ENCODE peak calls at places on chromosomes 11 and 22, in six cellular contexts. F is transverse colon; O is fibroblast of pulmonary artery; E is NCI-H510A treated with DMSO at 0.1 percent for 48 hours; X is A549; M is stimulated activated naive CD8-positive, alpha-beta T cell treated with anti-CD3 and anti-CD28 coated beads, Interleukin-15, Interleukin-2, amounts not matched to agents 100 U/mL and 50 U/mL, for 24 hours. A is an unnamed sample.

GRCh38 chr22:38032681-38033521 is 24.3 kb upstream of the PICK1 start:
- DNase-seq in E (no peak), O (peak; percentile 79), F (no peak), M (no peak), X (no peak), A (no peak)

GRCh38 chr11:119729581-119730346 is 764 bp upstream of the NECTIN1 start:
- DNase-seq in O (peak; percentile 73), E (no peak), X (peak; percentile 48), F (peak; percentile 77), M (peak; percentile 13), A (no peak)

GRCh38 chr22:49678137-49678841 is 149.4 kb downstream of the BRD1 start:
- DNase-seq in O (no peak), X (no peak), F (no peak), E (no peak), M (no peak), A (peak; percentile 35)

GRCh38 chr22:40415531-40416266 is 45.3 kb downstream of the SGSM3 start:
- DNase-seq in E (peak; percentile 33), X (no peak), F (peak; percentile 29), M (no peak), O (peak; percentile 29), A (no peak)

GRCh38 chr11:83472831-83473230 is 186.7 kb upstream of the CCDC90B start:
- DNase-seq in M (no peak), F (no peak), E (no peak), O (no peak), X (no peak), A (no peak)

GRCh38 chr11:15757299-15757698 is 599.0 kb downstream of the SOX6 start:
- DNase-seq in X (no peak), F (no peak), E (no peak), M (no peak), O (no peak), A (no peak)

GRCh38 chr22:38652858-38653257 is 3.3 kb downstream of the FAM227A start:
- DNase-seq in E (peak; percentile 11), M (no peak), O (no peak), F (peak; percentile 31), X (no peak), A (no peak)

GRCh38 chr11:1060885-1061616 is 13.6 kb upstream of the MUC2 start:
- DNase-seq in X (peak; percentile 83), F (peak; percentile 92), M (no peak), E (no peak), O (peak; percentile 71), A (no peak)

GRCh38 chr11:69369945-69370344 is 76.0 kb downstream of the MYEOV start:
- DNase-seq in E (no peak), F (no peak), O (no peak), X (no peak), M (no peak), A (no peak)

GRCh38 chr11:119206512-119207299 is 567 bp downstream of the CBL start:
- DNase-seq in M (peak; percentile 75), O (no peak), X (no peak), E (peak; percentile 23), F (peak; percentile 55), A (peak; percentile 30)

GRCh38 chr11:122789916-122790315 is 48.4 kb upstream of the CRTAM start:
- DNase-seq in E (no peak), F (no peak), O (no peak), X (no peak), M (no peak), A (no peak)

GRCh38 chr11:19697721-19698121 is 14.9 kb upstream of the NAV2 start:
- DNase-seq in M (no peak), X (no peak), F (no peak), O (no peak), E (no peak), A (no peak)

GRCh38 chr22:40263191-40263590 is 83.1 kb upstream of the ADSL start:
- DNase-seq in F (no peak), O (peak; percentile 78), X (no peak), M (no peak), E (no peak), A (no peak)

GRCh38 chr11:84720706-84721402 is 906.3 kb downstream of the DLG2 start:
- DNase-seq in F (peak; percentile 12), O (peak; percentile 1), M (peak; percentile 6), E (peak; percentile 44), X (no peak), A (no peak)

GRCh38 chr22:45284705-45285305 is at the start of gene UPK3A:
- DNase-seq in X (peak; percentile 28), O (no peak), E (peak; percentile 47), M (peak; percentile 70), F (peak; percentile 88), A (peak; percentile 30)

GRCh38 chr11:21771097-21771496 is 421.8 kb upstream of the ANO5 start:
- DNase-seq in E (peak; percentile 5), F (no peak), M (no peak), X (no peak), O (no peak), A (no peak)

GRCh38 chr22:44580176-44580575 is 82.1 kb upstream of the RTL6 start:
- DNase-seq in E (no peak), M (no peak), X (no peak), F (no peak), O (no peak), A (peak; percentile 2)

GRCh38 chr11:9489366-9489765 is 28.6 kb downstream of the ZNF143 start:
- DNase-seq in O (peak; percentile 63), E (no peak), X (no peak), F (no peak), M (no peak), A (no peak)

GRCh38 chr11:57775474-57775873 is 13.9 kb downstream of the CTNND1 start:
- DNase-seq in O (no peak), M (no peak), F (no peak), X (no peak), E (no peak), A (no peak)

GRCh38 chr11:64118871-64119495 is 46.9 kb downstream of the MACROD1 start:
- DNase-seq in M (no peak), F (no peak), X (no peak), E (no peak), O (no peak), A (no peak)

GRCh38 chr22:35567794-35568193 is 27.2 kb downstream of the RASD2 start:
- DNase-seq in F (no peak), M (no peak), E (no peak), O (no peak), X (no peak), A (no peak)

GRCh38 chr22:45007946-45008852 is 1.6 kb downstream of the PHF21B start:
- DNase-seq in F (no peak), E (no peak), M (peak; percentile 20), X (peak; percentile 15), O (no peak), A (no peak)

GRCh38 chr11:6320411-6321207 is at the start of gene CAVIN3:
- DNase-seq in M (peak; percentile 89), F (peak; percentile 59), O (peak; percentile 83), E (peak; percentile 20), X (peak; percentile 23), A (no peak)

GRCh38 chr22:30918761-30919160 is 49.8 kb downstream of the MORC2 start:
- DNase-seq in X (no peak), M (no peak), O (no peak), F (no peak), E (no peak), A (no peak)

GRCh38 chr11:64056213-64056785 is 20.6 kb downstream of the FLRT1 start:
- DNase-seq in E (no peak), X (no peak), F (no peak), M (no peak), O (no peak), A (no peak)

GRCh38 chr11:68150029-68150428 is 28.8 kb upstream of the CHKA start:
- DNase-seq in M (no peak), X (no peak), O (peak; percentile 93), F (no peak), E (no peak), A (no peak)

GRCh38 chr11:72573380-72573949 is 100.8 kb downstream of the PDE2A start:
- DNase-seq in O (peak; percentile 59), X (peak; percentile 67), E (peak; percentile 50), F (peak; percentile 22), M (peak; percentile 56), A (no peak)

GRCh38 chr22:47054231-47055072 is 292.0 kb downstream of the TBC1D22A start:
- DNase-seq in X (no peak), O (no peak), E (no peak), M (no peak), F (no peak), A (no peak)

GRCh38 chr11:116790167-116791001 is 1.3 kb downstream of the APOA5 start:
- DNase-seq in O (no peak), M (no peak), X (no peak), E (no peak), F (no peak), A (no peak)

GRCh38 chr11:72602250-72602904 is 71.8 kb downstream of the PDE2A start:
- DNase-seq in O (no peak), M (no peak), F (peak; percentile 47), X (no peak), E (no peak), A (no peak)

GRCh38 chr11:63910605-63911195 is 6.3 kb downstream of the RCOR2 start:
- DNase-seq in F (no peak), E (no peak), O (no peak), X (no peak), M (no peak), A (no peak)

GRCh38 chr11:96279421-96280290 is 63.3 kb downstream of the MAML2 start:
- DNase-seq in E (no peak), M (no peak), O (peak; percentile 41), F (no peak), X (no peak), A (no peak)

A was measured in CD4-positive, alpha-beta T cell.